ENCODE peak calls at places on chromosomes 6 and 20, in nine cellular contexts. U, Q, Y, K, M, I, G, R and J are unnamed samples.

GRCh38 chr6:133610271-133610840 is 278.6 kb upstream of the TCF21 start:
- DNase-seq in Y (peak; percentile 75), R (peak; percentile 46), Q (no peak), K (no peak), G (no peak), M (no peak), I (peak; percentile 38), U (no peak), J (no peak)

GRCh38 chr6:158703840-158704822 is 54.3 kb downstream of the SYTL3 start:
- DNase-seq in I (peak; percentile 4), R (peak; percentile 36), M (peak; percentile 55), K (peak; percentile 86), U (peak; percentile 85), Y (peak; percentile 28), Q (peak; percentile 90), G (peak; percentile 88), J (peak; percentile 84)

GRCh38 chr6:7262746-7263335 is 50.2 kb downstream of the SSR1 start:
- DNase-seq in M (no peak), I (no peak), K (no peak), Q (no peak), G (no peak), R (no peak), Y (no peak), U (no peak), J (no peak)

GRCh38 chr20:58449703-58450138 is 60.7 kb downstream of the VAPB start:
- DNase-seq in Y (no peak), M (no peak), I (no peak), Q (no peak), G (no peak), U (no peak), R (no peak), K (no peak), J (no peak)

GRCh38 chr6:39560915-39561314 is 164.3 kb downstream of the KIF6 start:
- DNase-seq in U (no peak), R (no peak), K (no peak), Q (no peak), M (no peak), I (no peak), G (no peak), Y (no peak), J (no peak)

GRCh38 chr6:80642452-80642851 is 536.0 kb downstream of the BCKDHB start:
- DNase-seq in R (peak; percentile 73), Q (no peak), U (no peak), K (no peak), M (no peak), I (peak; percentile 67), G (no peak), Y (peak; percentile 86), J (no peak)

GRCh38 chr6:169653691-169654090 is 48.1 kb downstream of the WDR27 start:
- DNase-seq in Y (no peak), M (no peak), I (no peak), K (no peak), U (no peak), R (no peak), Q (no peak), G (no peak), J (no peak)

GRCh38 chr20:51156041-51156795 is 133.3 kb upstream of the KCNG1 start:
- DNase-seq in I (peak; percentile 20), R (peak; percentile 17), Y (peak; percentile 57), M (no peak), U (no peak), K (no peak), G (no peak), Q (no peak), J (no peak)

GRCh38 chr6:123240626-123241025 is 244.6 kb downstream of the CLVS2 start:
- DNase-seq in G (no peak), Y (no peak), U (no peak), R (no peak), M (no peak), I (no peak), K (no peak), Q (no peak), J (no peak)

GRCh38 chr6:141501616-141502015 is 631.1 kb upstream of the GJE1 start:
- DNase-seq in K (no peak), Q (no peak), R (no peak), Y (no peak), G (no peak), I (no peak), U (no peak), M (no peak), J (no peak)

GRCh38 chr6:117483645-117484016 is 1.2 kb downstream of the DCBLD1 start:
- DNase-seq in Y (peak; percentile 48), R (no peak), Q (peak; percentile 32), G (peak; percentile 40), M (peak; percentile 49), K (no peak), U (no peak), I (no peak), J (no peak)

GRCh38 chr6:132381381-132381780 is 19.9 kb downstream of the MOXD1 start:
- DNase-seq in U (no peak), Q (no peak), Y (no peak), I (no peak), R (no peak), M (no peak), K (no peak), G (no peak), J (no peak)

GRCh38 chr20:24576447-24576846 is 107.0 kb downstream of the SYNDIG1 start:
- DNase-seq in M (no peak), I (no peak), K (no peak), R (no peak), Y (no peak), U (no peak), Q (no peak), G (no peak), J (no peak)

GRCh38 chr6:155762649-155763048 is 307.0 kb upstream of the NOX3 start:
- DNase-seq in M (no peak), Q (no peak), K (no peak), G (no peak), R (no peak), U (no peak), Y (no peak), I (no peak), J (no peak)

GRCh38 chr20:36098364-36098763 is 56.2 kb upstream of the EPB41L1 start:
- DNase-seq in Y (peak; percentile 40), Q (no peak), U (peak; percentile 95), R (peak; percentile 63), M (peak; percentile 85), I (peak; percentile 51), G (no peak), K (no peak), J (no peak)

GRCh38 chr20:36099106-36099505 is 55.4 kb upstream of the EPB41L1 start:
- DNase-seq in R (no peak), K (no peak), Y (no peak), M (no peak), U (no peak), I (no peak), G (no peak), Q (no peak), J (no peak)

GRCh38 chr20:36097331-36097730 is 57.2 kb upstream of the EPB41L1 start:
- DNase-seq in Q (no peak), R (peak; percentile 84), K (no peak), M (no peak), U (no peak), Y (peak; percentile 52), I (peak; percentile 82), G (peak; percentile 62), J (no peak)

GRCh38 chr20:36096404-36096799 is 58.1 kb upstream of the EPB41L1 start:
- DNase-seq in R (peak; percentile 58), U (no peak), Q (no peak), G (no peak), I (peak; percentile 44), K (no peak), M (no peak), Y (no peak), J (no peak)

GRCh38 chr20:36097751-36098151 is 56.8 kb upstream of the EPB41L1 start:
- DNase-seq in I (no peak), M (no peak), Y (no peak), U (no peak), G (no peak), Q (no peak), K (peak; percentile 90), R (no peak), J (peak; percentile 49)
- H3K9me3 ChIP-seq in I (no peaks in the 10 kb centered on the region), M (no peaks in the 10 kb centered on the region), Y (no peaks in the 10 kb centered on the region), U (no peaks in the 10 kb centered on the region), G (no peaks in the 10 kb centered on the region), Q (no peaks in the 10 kb centered on the region), K (no peaks in the 10 kb centered on the region), R (no peaks in the 10 kb centered on the region), J (no peaks in the 10 kb centered on the region)

GRCh38 chr6:20263059-20263458 is 50.8 kb upstream of the MBOAT1 start:
- DNase-seq in M (no peak), G (no peak), K (no peak), R (no peak), Y (no peak), U (no peak), Q (no peak), I (no peak), J (no peak)

GRCh38 chr6:20260360-20260759 is 48.1 kb upstream of the MBOAT1 start:
- DNase-seq in M (peak; percentile 74), R (no peak), K (no peak), G (no peak), I (no peak), Y (no peak), U (no peak), Q (no peak), J (no peak)

GRCh38 chr6:20259316-20260049 is 47.2 kb upstream of the MBOAT1 start:
- DNase-seq in G (no peak), M (no peak), R (no peak), Y (no peak), I (no peak), U (no peak), Q (no peak), K (no peak), J (no peak)

GRCh38 chr6:20265842-20266241 is 53.6 kb upstream of the MBOAT1 start:
- DNase-seq in R (no peak), U (no peak), Y (no peak), G (no peak), Q (no peak), I (no peak), K (no peak), M (no peak), J (no peak)

GRCh38 chr6:20261685-20262084 is 49.4 kb upstream of the MBOAT1 start:
- DNase-seq in R (no peak), G (no peak), I (no peak), U (no peak), K (no peak), M (no peak), Y (no peak), Q (no peak), J (no peak)
- H2AFZ ChIP-seq in R (no peak overlapping the region), G (no peak overlapping the region), I (no peak overlapping the region), U (no peak overlapping the region), K (no peak overlapping the region), M (peak overlapping the region; percentile 56), Y (no peak overlapping the region), Q (no peak overlapping the region), J (no peak overlapping the region)

GRCh38 chr6:19035454-19035853 is 648.3 kb downstream of the RNF144B start:
- DNase-seq in U (no peak), K (no peak), Q (no peak), R (peak; percentile 6), I (no peak), G (no peak), Y (no peak), M (no peak), J (no peak)
- H3K9me3 ChIP-seq in U (no peaks in the 10 kb centered on the region), K (no peaks in the 10 kb centered on the region), Q (no peaks in the 10 kb centered on the region), R (no peaks in the 10 kb centered on the region), I (no peaks in the 10 kb centered on the region), G (peaks cover 3% of the 10 kb centered on the region), Y (no peaks in the 10 kb centered on the region), M (no peaks in the 10 kb centered on the region), J (no peaks in the 10 kb centered on the region)

DNA sequence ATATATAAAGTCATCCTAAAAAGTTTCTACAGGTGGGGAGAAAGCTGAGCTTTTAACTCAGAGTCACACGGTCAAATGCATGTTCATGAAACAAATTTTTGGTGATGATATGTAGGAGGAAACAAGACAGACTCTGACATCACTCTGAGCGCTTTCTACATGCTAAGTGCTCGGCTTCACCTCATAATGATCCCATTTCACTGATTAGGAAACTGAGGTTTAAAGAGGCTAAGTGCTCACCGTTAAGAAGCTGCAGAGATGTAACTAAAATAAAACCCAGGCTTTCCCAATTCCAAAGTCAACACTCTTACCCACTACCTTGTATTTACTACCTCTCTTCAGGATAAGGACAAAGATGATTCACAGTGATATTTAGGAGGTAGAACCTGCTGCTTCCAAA is 4.7 kb downstream of the RMND1 start:
- DNase-seq in G (no peak), Y (no peak), I (no peak), Q (no peak), U (no peak), R (no peak), M (no peak), K (no peak), J (no peak)
- H2AFZ ChIP-seq in G (no peak overlapping the region), Y (no peak overlapping the region), I (no peak overlapping the region), Q (no peak overlapping the region), U (no peak overlapping the region), R (no peak overlapping the region), M (no peak overlapping the region), K (no peak overlapping the region), J (no peak overlapping the region)